ENCODE peak calls at places on chromosomes 1 and 21, in four cellular contexts. E is fibroblast of pulmonary artery, T is body of pancreas, A is heart right ventricle. C is an unnamed sample.
A peak's percentile ranks its signal among the peaks of the same experiment; 100 is the strongest.

GRCh38 chr1:31201871-31202270 is 37.8 kb downstream of the NKAIN1 start:
- DNase-seq in E (no peak), T (no peak), A (no peak), C (no peak)

GRCh38 chr1:2015383-2015735 is 3.8 kb upstream of the GABRD start:
- DNase-seq in E (no peak), T (no peak), A (no peak), C (no peak)

GRCh38 chr1:169779150-169779549 is 15.6 kb downstream of the METTL18 start:
- DNase-seq in E (no peak), T (no peak), A (no peak), C (no peak)

GRCh38 chr1:178057131-178057765 is 36.7 kb upstream of the RASAL2 start:
- DNase-seq in E (no peak), T (no peak), A (peak; percentile 59), C (no peak)

GRCh38 chr1:5998051-5998905 is 6.1 kb upstream of the NPHP4 start:
- DNase-seq in E (no peak), T (no peak), A (no peak), C (no peak)

GRCh38 chr1:111745670-111746613 is 6.7 kb upstream of the INKA2 start:
- DNase-seq in E (no peak), T (no peak), A (no peak), C (no peak)

GRCh38 chr1:83516369-83516768 is 482.6 kb downstream of the TTLL7 start:
- DNase-seq in E (no peak), T (no peak), A (no peak), C (no peak)

GRCh38 chr1:18526436-18527275 is 45.9 kb downstream of the KLHDC7A start:
- DNase-seq in E (no peak), T (no peak), A (no peak), C (peak; percentile 10)

GRCh38 chr1:192225713-192226112 is 67.5 kb downstream of the RGS18 start:
- DNase-seq in E (peak; percentile 91), T (no peak), A (no peak), C (no peak)

GRCh38 chr1:11498956-11499824 is 20.2 kb downstream of the DISP3 start:
- DNase-seq in E (no peak), T (no peak), A (no peak), C (no peak)

GRCh38 chr21:17782051-17782450 is 37.1 kb downstream of the C21orf91 start:
- DNase-seq in E (no peak), T (no peak), A (no peak), C (no peak)

GRCh38 chr1:21270086-21270689 is 20.1 kb downstream of the ECE1 start:
- DNase-seq in E (peak; percentile 69), T (peak; percentile 87), A (peak; percentile 82), C (peak; percentile 78)

GRCh38 chr1:36099681-36100341 is 11.1 kb downstream of the ADPRS start:
- DNase-seq in E (peak; percentile 80), T (peak; percentile 86), A (peak; percentile 75), C (peak; percentile 90)

GRCh38 chr1:205395616-205396015 is 26.2 kb downstream of the LEMD1 start:
- DNase-seq in E (no peak), T (no peak), A (no peak), C (no peak)

GRCh38 chr1:6001992-6002576 is 9.9 kb upstream of the NPHP4 start:
- DNase-seq in E (no peak), T (peak; percentile 61), A (no peak), C (peak; percentile 58)

GRCh38 chr1:219414250-219414649 is 198.7 kb downstream of the ZC3H11B start:
- DNase-seq in E (no peak), T (no peak), A (no peak), C (no peak)

GRCh38 chr21:18840239-18840638 is 436.7 kb upstream of the TMPRSS15 start:
- DNase-seq in E (peak; percentile 6), T (no peak), A (no peak), C (no peak)

GRCh38 chr1:17768651-17769241 is 13.6 kb downstream of the ACTL8 start:
- DNase-seq in E (peak; percentile 59), T (peak; percentile 28), A (no peak), C (no peak)

DNA sequence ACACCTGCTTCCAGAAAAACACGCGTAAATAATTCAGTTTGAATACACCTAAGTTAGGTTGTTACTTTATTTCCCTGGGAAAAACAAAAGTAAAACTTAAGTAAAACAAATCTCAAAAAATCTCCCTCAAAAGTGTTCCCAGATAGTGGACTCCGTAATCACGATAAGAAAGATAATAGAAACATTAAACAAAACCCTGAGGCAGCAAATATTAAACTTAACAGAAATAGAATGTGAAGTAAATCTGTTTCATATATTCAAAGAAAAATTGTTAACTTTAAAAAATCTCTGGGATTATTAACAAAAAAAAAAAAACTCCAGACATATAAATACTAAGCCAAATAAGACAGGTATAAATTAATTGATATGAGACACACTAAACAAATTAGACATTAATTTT is 743.2 kb upstream of the NCAM2 start:
- DNase-seq in E (no peak), T (no peak), A (no peak), C (no peak)
- H3K4me3 ChIP-seq in E (no peak overlapping the region), T (no peak overlapping the region), A (no peak overlapping the region), C (no peak overlapping the region)

GRCh38 chr1:51728611-51729155 is 111.8 kb downstream of the OSBPL9 start:
- DNase-seq in E (no peak), T (no peak), A (no peak), C (no peak)
- H3K4me3 ChIP-seq in E (peak overlapping the region; percentile 69), T (peak overlapping the region; percentile 80), A (peak overlapping the region; percentile 61), C (peak overlapping the region; percentile 72)

DNA sequence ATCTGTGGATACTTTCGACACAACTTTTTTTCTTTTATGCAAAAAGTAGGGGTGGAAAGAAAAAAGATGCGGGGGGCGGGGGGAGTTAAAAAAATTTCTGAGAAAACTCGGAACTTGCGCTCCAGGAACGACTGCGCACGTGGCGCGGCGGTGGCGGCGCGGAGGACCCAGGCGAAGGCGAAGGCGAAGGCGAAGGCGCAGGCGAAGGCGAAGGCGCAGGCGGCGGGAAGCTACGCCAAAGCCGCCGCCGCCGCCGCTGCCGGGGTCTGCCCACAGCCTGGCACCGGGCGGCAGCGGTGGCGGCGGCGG is 208 bp upstream of the BARHL2 start:
- DNase-seq in E (no peak), T (no peak), A (no peak), C (no peak)
- H3K4me3 ChIP-seq in E (no peak overlapping the region), T (no peak overlapping the region), A (no peak overlapping the region), C (no peak overlapping the region)

DNA sequence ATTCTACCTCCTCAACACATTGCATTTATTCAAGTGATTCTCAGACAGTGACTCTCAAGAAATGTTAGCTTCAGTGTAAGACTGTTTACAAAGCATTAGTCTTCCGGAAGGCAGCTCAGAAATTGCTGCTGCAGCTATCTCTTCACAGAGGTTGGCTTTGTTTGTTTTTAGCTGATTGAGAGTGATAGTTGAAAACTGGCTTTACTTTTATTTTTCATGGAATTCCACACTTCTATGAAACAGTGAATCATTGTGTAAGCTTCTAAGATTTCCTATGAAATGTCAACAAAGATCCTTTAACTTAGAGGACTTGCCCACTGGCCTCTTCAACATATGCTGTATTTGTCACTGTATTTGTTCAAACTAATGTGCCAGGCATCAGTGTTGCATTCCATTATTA is 121.3 kb downstream of the TNNI3K start:
- DNase-seq in E (no peak), T (no peak), A (no peak), C (no peak)
- H3K4me3 ChIP-seq in E (no peak overlapping the region), T (no peak overlapping the region), A (no peak overlapping the region), C (no peak overlapping the region)

DNA sequence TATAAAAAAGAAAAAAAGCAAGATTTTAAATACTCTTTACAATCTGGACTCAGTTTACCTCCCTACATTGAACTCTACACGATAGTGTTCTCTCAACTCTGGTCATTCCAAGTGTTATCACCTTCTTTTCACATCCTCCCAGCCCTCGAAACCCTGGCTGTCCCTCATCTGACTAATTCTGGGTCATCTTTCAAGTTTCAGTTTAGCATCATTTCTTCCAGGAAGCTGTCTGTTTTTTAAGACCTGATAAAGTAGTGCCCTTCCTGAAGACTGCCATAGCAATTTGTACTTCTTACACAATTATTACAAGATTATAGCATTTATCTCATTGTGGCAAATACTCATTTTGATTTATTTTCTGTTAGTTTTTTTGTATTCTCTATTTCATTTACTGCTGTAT is 1.2 kb downstream of the ALG14 start:
- DNase-seq in E (no peak), T (no peak), A (no peak), C (no peak)
- H3K4me3 ChIP-seq in E (peak overlapping the region; percentile 77), T (no peak overlapping the region), A (no peak overlapping the region), C (peak overlapping the region; percentile 88)

GRCh38 chr1:69568435-69569280 is 936 bp downstream of the LRRC7 start:
- DNase-seq in E (no peak), T (no peak), A (no peak), C (no peak)
- H3K4me3 ChIP-seq in E (peak overlapping the region; percentile 32), T (peak overlapping the region; percentile 45), A (peak overlapping the region; percentile 49), C (no peak overlapping the region)

DNA sequence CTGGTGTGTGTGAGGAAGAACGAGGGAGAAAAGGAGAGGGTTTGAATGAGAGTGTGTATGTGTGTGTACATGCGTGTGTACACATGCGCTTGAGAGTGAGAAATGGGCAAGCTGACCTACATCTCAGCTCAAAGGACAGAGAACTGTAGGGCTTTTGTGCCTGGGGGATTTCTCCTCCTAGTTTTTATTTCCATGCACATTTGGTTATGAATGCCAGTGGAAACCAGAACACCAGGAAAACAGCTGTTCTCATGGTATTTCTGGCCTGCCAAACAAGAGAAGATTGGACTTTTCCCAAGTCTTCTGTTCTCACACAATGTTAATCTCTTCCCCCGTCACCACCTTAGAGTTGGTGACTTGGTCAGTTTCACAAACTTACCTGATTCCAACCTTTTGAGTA is 45.2 kb downstream of the SLC44A3 start:
- DNase-seq in E (peak; percentile 84), T (peak; percentile 51), A (no peak), C (no peak)
- H3K4me3 ChIP-seq in E (no peak overlapping the region), T (no peak overlapping the region), A (no peak overlapping the region), C (no peak overlapping the region)

DNA sequence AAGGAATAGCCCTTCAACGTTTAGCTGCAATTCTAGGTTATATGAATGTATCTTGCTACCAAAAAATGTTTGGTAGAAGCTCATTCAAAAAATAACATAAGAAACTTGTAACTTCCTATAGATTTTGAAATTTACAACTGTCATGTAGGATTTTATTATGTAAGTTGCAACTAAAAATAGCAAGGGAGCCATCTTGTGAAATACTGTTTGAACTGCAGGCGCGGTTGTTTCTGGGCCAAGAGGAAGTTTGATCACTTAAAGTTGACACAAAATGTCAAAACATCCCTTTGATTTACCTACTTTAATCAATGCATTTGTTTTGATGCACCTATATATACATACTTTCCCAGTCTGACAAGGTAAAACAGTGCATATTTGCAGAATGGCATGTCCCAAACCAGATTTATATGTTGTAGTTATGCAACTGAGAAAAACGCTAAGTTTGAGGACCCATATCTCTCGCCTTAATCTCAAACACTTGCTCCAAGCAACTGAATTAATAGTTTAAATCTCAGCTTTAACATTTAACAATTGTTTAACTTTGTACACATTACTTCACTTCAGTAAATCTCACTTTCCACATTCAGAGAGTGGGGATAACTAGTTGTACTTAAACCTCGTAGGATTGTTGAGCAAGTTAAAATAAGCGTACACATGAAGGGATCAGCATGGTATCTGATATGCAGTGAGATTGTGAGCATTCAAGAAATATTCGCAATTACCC is 63.9 kb downstream of the KCNK2 start:
- DNase-seq in E (peak; percentile 62), T (peak; percentile 30), A (no peak), C (no peak)
- H3K4me3 ChIP-seq in E (no peak overlapping the region), T (no peak overlapping the region), A (no peak overlapping the region), C (no peak overlapping the region)

DNA sequence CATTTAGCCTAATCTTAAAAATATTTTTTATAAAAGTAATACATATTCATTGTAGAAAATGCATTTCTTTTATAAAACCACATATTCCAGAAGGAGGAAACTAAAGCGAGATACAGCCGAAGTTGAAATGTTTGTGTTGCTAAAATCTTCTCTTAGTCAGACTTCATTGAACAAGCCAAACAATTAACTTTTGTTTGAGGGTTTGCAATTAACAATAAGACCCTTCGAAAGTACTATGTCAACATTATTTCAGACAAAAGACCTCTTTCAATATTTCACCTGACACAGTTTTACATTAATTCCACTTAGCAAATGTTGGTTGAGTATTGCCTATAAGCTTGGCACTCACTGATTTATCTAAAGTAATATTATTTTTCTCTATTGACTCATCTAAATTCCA is 354.0 kb upstream of the ADAMTS5 start:
- DNase-seq in E (no peak), T (no peak), A (no peak), C (no peak)
- H3K4me3 ChIP-seq in E (no peak overlapping the region), T (no peak overlapping the region), A (no peak overlapping the region), C (no peak overlapping the region)

C was measured in adrenal gland.